ENCODE peak calls at places on chromosomes 16 and 17, in five cellular contexts. X is fibroblast of lung, L is SK-N-DZ, I is hepatic stellate cell, E is naive B cell. N is an unnamed sample.

GRCh38 chr16:13957197-13958078 is 37.5 kb downstream of the ERCC4 start:
- DNase-seq in X (peak), L (no peak), I (peak), E (no peak), N (peak)

GRCh38 chr17:19386276-19386863 is 620 bp downstream of the MFAP4 start:
- DNase-seq in X (peak), L (no peak), I (peak), E (no peak), N (peak)

GRCh38 chr17:56159764-56160394 is 6.6 kb downstream of the ANKFN1 start:
- DNase-seq in X (no peak), L (no peak), I (no peak), E (no peak), N (no peak)

GRCh38 chr16:86024210-86024609 is 125.2 kb downstream of the IRF8 start:
- DNase-seq in X (no peak), L (no peak), I (no peak), E (no peak), N (no peak)

GRCh38 chr16:23160082-23160481 is 10.8 kb upstream of the USP31 start:
- DNase-seq in X (no peak), L (no peak), I (no peak), E (no peak), N (no peak)

GRCh38 chr16:65754799-65755691 is 611.4 kb upstream of the CDH5 start:
- DNase-seq in X (peak), L (peak), I (no peak), E (no peak), N (peak)

GRCh38 chr17:34817252-34817651 is 144.0 kb downstream of the CCT6B start:
- DNase-seq in X (no peak), L (no peak), I (no peak), E (no peak), N (no peak)

GRCh38 chr17:41141361-41141760 is 1.0 kb upstream of the KRTAP4-6 start:
- DNase-seq in X (no peak), L (no peak), I (no peak), E (no peak), N (no peak)

GRCh38 chr17:7328840-7329359 is at the start of gene NEURL4:
- DNase-seq in X (peak), L (no peak), I (no peak), E (no peak), N (no peak)

GRCh38 chr17:34420254-34420766 is 57.3 kb upstream of the CCL1 start:
- DNase-seq in X (peak), L (peak), I (peak), E (peak), N (no peak)

GRCh38 chr17:19470529-19471261 is 59.7 kb downstream of the RNF112 start:
- DNase-seq in X (peak), L (peak), I (peak), E (no peak), N (peak)

GRCh38 chr16:3618782-3619166 is 7.4 kb upstream of the SLX4 start:
- DNase-seq in X (no peak), L (no peak), I (no peak), E (no peak), N (no peak)

GRCh38 chr17:50199211-50199633 is 2.2 kb downstream of the COL1A1 start:
- DNase-seq in X (no peak), L (no peak), I (no peak), E (no peak), N (no peak)

GRCh38 chr17:57895382-57896060 is 45.7 kb upstream of the MRPS23 start:
- DNase-seq in X (no peak), L (no peak), I (no peak), E (no peak), N (no peak)

GRCh38 chr17:21815352-21816063 is 123.2 kb downstream of the KCNJ18 start:
- DNase-seq in X (no peak), L (no peak), I (no peak), E (no peak), N (no peak)

GRCh38 chr16:69906838-69907301 is 44.3 kb upstream of the CLEC18A start:
- DNase-seq in X (peak), L (no peak), I (peak), E (no peak), N (peak)

GRCh38 chr16:46688101-46688656 is 799 bp downstream of the VPS35 start:
- DNase-seq in X (no peak), L (no peak), I (no peak), E (peak), N (no peak)

GRCh38 chr16:83245061-83245460 is 562.7 kb upstream of the HSBP1 start:
- DNase-seq in X (no peak), L (no peak), I (no peak), E (no peak), N (no peak)

GRCh38 chr16:69105501-69106361 is at the start of gene HAS3:
- DNase-seq in X (peak), L (peak), I (peak), E (no peak), N (no peak)

GRCh38 chr17:48551206-48551597 is 6.3 kb upstream of the HOXB2 start:
- DNase-seq in X (peak), L (no peak), I (peak), E (no peak), N (no peak)

GRCh38 chr16:28587386-28587785 is 9.5 kb downstream of the SULT1A2 start:
- DNase-seq in X (no peak), L (no peak), I (no peak), E (no peak), N (no peak)